ENCODE peak calls at places on chromosomes 13 and 19, in four cellular contexts. I is ovary; L is CD8-positive, alpha-beta memory T cell; X is fibroblast of lung. M is an unnamed sample.

GRCh38 chr19:28196961-28197360 is 1016.0 kb downstream of the UQCRFS1 start:
- DNase-seq in L (no peak), I (no peak), X (no peak), M (no peak)

GRCh38 chr13:71156550-71156949 is 710.5 kb downstream of the DACH1 start:
- DNase-seq in I (no peak), X (no peak), L (no peak), M (no peak)

GRCh38 chr19:48417436-48417835 is 24.0 kb downstream of the GRIN2D start:
- DNase-seq in I (no peak), X (no peak), L (no peak), M (no peak)

GRCh38 chr13:70173236-70173959 is 65.1 kb upstream of the KLHL1 start:
- DNase-seq in L (no peak), I (no peak), X (peak; percentile 13), M (no peak)

GRCh38 chr19:16456652-16457194 is 15.0 kb downstream of the EPS15L1 start:
- DNase-seq in I (no peak), L (no peak), X (no peak), M (no peak)

GRCh38 chr19:33771308-33772101 is 25.2 kb upstream of the KCTD15 start:
- DNase-seq in L (peak; percentile 49), X (peak; percentile 36), I (peak; percentile 81), M (no peak)

GRCh38 chr19:32405431-32406160 is at the start of gene DPY19L3:
- DNase-seq in L (peak; percentile 88), I (peak; percentile 97), X (peak; percentile 90), M (peak; percentile 73)

GRCh38 chr19:36577271-36577996 is 4.3 kb upstream of the ZNF529 start:
- DNase-seq in I (no peak), X (peak; percentile 58), L (no peak), M (no peak)

GRCh38 chr13:111511805-111512504 is 191.5 kb downstream of the TEX29 start:
- DNase-seq in I (no peak), L (no peak), X (no peak), M (no peak)

GRCh38 chr13:41974262-41974900 is 13.5 kb upstream of the VWA8 start:
- DNase-seq in X (no peak), I (no peak), L (no peak), M (no peak)

GRCh38 chr13:114119196-114119595 is 13.2 kb downstream of the RASA3 start:
- DNase-seq in X (peak; percentile 95), L (no peak), I (no peak), M (no peak)

GRCh38 chr13:54607421-54607820 is 1578.8 kb downstream of the OLFM4 start:
- DNase-seq in X (no peak), I (no peak), L (no peak), M (no peak)

GRCh38 chr19:30374791-30375650 is 2.8 kb downstream of the ZNF536 start:
- DNase-seq in I (no peak), L (no peak), X (no peak), M (no peak)

GRCh38 chr13:113901231-113901630 is 37.4 kb upstream of the GAS6 start:
- DNase-seq in I (peak; percentile 27), L (no peak), X (peak; percentile 92), M (no peak)

GRCh38 chr13:85970727-85971126 is 171.5 kb upstream of the SLITRK6 start:
- DNase-seq in L (no peak), X (no peak), I (no peak), M (no peak)

GRCh38 chr19:32339988-32340874 is 5.2 kb upstream of the ZNF507 start:
- DNase-seq in I (peak; percentile 46), X (peak; percentile 17), L (peak; percentile 14), M (peak; percentile 29)

GRCh38 chr19:45097776-45098520 is 5.0 kb downstream of the PPP1R37 start:
- DNase-seq in I (peak; percentile 49), X (peak; percentile 96), L (no peak), M (no peak)

GRCh38 chr13:51643882-51644281 is 59.6 kb downstream of the WDFY2 start:
- DNase-seq in L (no peak), I (no peak), X (peak; percentile 97), M (no peak)

GRCh38 chr13:22061806-22062391 is 391.0 kb downstream of the FGF9 start:
- DNase-seq in I (no peak), L (no peak), X (no peak), M (no peak)

GRCh38 chr13:30020726-30021312 is 170.4 kb upstream of the UBL3 start:
- DNase-seq in X (peak; percentile 69), L (no peak), I (no peak), M (no peak)

GRCh38 chr13:30340367-30341184 is 33.2 kb upstream of the KATNAL1 start:
- DNase-seq in I (peak; percentile 54), L (no peak), X (peak; percentile 87), M (peak; percentile 38)

GRCh38 chr13:41802684-41803554 is 158.0 kb downstream of the VWA8 start:
- DNase-seq in X (peak; percentile 89), L (no peak), I (no peak), M (no peak)

GRCh38 chr13:29791997-29792775 is 58.2 kb downstream of the UBL3 start:
- DNase-seq in L (no peak), I (no peak), X (peak; percentile 65), M (no peak)

GRCh38 chr19:49560358-49560900 is 19.9 kb downstream of the NOSIP start:
- DNase-seq in X (no peak), I (no peak), L (peak; percentile 34), M (no peak)

GRCh38 chr19:55437410-55437809 is 5.7 kb downstream of the SHISA7 start:
- DNase-seq in I (peak; percentile 71), L (no peak), X (peak; percentile 56), M (no peak)

GRCh38 chr13:26300140-26300539 is 46.2 kb downstream of the CDK8 start:
- DNase-seq in X (peak; percentile 89), I (no peak), L (no peak), M (no peak)

GRCh38 chr13:47120284-47120683 is 223.4 kb upstream of the HTR2A start:
- DNase-seq in X (no peak), L (no peak), I (no peak), M (no peak)

GRCh38 chr19:46402725-46403124 is 10.6 kb downstream of the CCDC8 start:
- DNase-seq in I (peak; percentile 43), X (no peak), L (no peak), M (no peak)

GRCh38 chr13:50636007-50636704 is 207.3 kb downstream of the DLEU7 start:
- DNase-seq in L (no peak), I (no peak), X (no peak), M (no peak)

GRCh38 chr19:53389591-53390377 is 5.2 kb upstream of the ZNF765 start:
- DNase-seq in L (no peak), I (peak; percentile 86), X (no peak), M (no peak)

GRCh38 chr19:37982655-37983054 is 75.6 kb downstream of the SIPA1L3 start:
- DNase-seq in X (no peak), L (no peak), I (no peak), M (no peak)

GRCh38 chr13:77397636-77398035 is 70.7 kb upstream of the MYCBP2 start:
- DNase-seq in L (no peak), I (no peak), X (peak; percentile 17), M (no peak)

GRCh38 chr13:33524086-33524485 is 238.5 kb upstream of the STARD13 start:
- DNase-seq in L (no peak), I (no peak), X (peak; percentile 92), M (no peak)

GRCh38 chr19:57648336-57649003 is 15.5 kb downstream of the ZNF211 start:
- DNase-seq in I (no peak), L (no peak), X (no peak), M (no peak)

GRCh38 chr13:67630640-67631039 is 400.5 kb upstream of the PCDH9 start:
- DNase-seq in X (no peak), I (no peak), L (no peak), M (no peak)

GRCh38 chr13:67635754-67636153 is 405.6 kb upstream of the PCDH9 start:
- DNase-seq in L (no peak), I (no peak), X (no peak), M (no peak)

GRCh38 chr13:67632590-67632989 is 402.5 kb upstream of the PCDH9 start:
- DNase-seq in L (no peak), I (no peak), X (peak; percentile 20), M (no peak)
- H3K27ac ChIP-seq in L (no peak overlapping the region), I (no peak overlapping the region), X (no peak overlapping the region), M (no peak overlapping the region)

GRCh38 chr13:27789153-27789494 is 3.2 kb upstream of the GSX1 start:
- DNase-seq in L (no peak), X (no peak), I (no peak), M (no peak)
- H3K27me3 ChIP-seq in L (peaks cover 42% of the 10 kb centered on the region), X (peaks cover 50% of the 10 kb centered on the region), I (peaks cover 3% of the 10 kb centered on the region), M (peaks cover 15% of the 10 kb centered on the region)

GRCh38 chr13:98496239-98496668 is 80.7 kb downstream of the STK24 start:
- DNase-seq in L (no peak), X (no peak), I (no peak), M (no peak)
- H3K27ac ChIP-seq in L (no peak overlapping the region), X (peak overlapping the region; percentile 64), I (no peak overlapping the region), M (no peak overlapping the region)

GRCh38 chr19:17497149-17497798 is 14.2 kb upstream of the PGLS start:
- DNase-seq in L (no peak), X (no peak), I (no peak), M (no peak)

GRCh38 chr19:17491287-17491686 is 20.2 kb upstream of the PGLS start:
- DNase-seq in I (no peak), X (no peak), L (no peak), M (no peak)

GRCh38 chr19:17500447-17501198 is 10.8 kb upstream of the PGLS start:
- DNase-seq in X (no peak), I (no peak), L (no peak), M (no peak)

GRCh38 chr19:17495639-17496265 is 15.7 kb upstream of the PGLS start:
- DNase-seq in X (no peak), I (no peak), L (no peak), M (no peak)

DNA sequence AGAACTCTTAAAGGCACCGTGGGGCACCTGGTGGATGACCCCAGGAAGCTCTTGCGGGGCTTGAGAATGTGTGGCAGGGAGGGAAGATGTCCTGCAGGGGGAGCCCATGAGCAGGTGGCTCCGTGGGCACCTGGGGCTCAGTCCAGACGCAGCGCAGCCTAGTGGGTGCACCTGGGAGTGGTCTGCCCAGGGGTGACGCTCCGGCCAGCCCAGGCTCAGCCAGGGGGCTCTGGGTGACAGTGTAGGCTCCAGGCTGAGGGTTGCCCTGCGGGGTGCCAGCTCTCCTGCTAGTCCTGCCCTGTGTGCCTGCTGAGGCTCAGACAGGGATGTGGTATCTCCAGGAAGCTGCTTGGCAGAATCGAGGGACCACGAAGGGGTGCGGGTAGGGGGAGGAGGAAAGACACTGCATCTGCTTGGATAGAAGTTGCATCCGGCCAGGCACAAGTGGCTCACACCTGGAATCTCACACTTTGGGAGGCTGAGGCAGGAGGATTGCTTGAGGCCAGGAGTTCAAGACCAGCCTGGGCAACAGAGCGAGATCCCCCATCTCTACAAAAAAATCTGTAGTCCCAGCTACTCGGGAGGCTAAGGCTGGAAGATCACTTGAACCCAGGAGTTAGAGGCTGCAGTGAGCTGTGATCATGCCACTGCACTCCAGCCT is 15.0 kb upstream of the PGLS start:
- DNase-seq in I (peak; percentile 75), X (peak; percentile 49), L (peak; percentile 71), M (no peak)
- H3K27me3 ChIP-seq in I (no peaks in the 10 kb centered on the region), X (no peaks in the 10 kb centered on the region), L (no peaks in the 10 kb centered on the region), M (no peaks in the 10 kb centered on the region)

DNA sequence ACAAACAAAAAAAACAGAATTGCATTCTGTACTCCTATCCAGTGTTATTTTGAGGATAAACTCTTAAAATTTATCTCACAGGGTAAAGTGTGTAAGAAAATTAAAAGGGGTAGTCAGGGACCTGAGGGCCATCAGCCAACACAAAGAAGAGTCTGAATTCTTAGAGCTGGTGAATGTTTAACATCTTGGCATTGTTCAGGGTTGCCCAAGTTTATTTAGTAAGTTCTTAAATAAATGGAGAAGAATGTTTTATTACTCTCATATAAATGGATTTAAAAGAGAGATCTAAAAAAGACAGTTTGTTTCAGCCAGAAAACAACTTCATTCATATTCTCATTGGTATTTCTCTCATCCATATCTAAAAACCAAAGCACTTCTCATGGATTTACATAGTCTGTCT is 171.7 kb downstream of the LACC1 start:
- DNase-seq in X (no peak), I (no peak), L (no peak), M (no peak)
- H3K27ac ChIP-seq in X (no peak overlapping the region), I (no peak overlapping the region), L (no peak overlapping the region), M (no peak overlapping the region)